ENCODE peak calls at places on chromosome 17, in six cellular contexts. Z is heart right ventricle, K is PC-9, A is dorsolateral prefrontal cortex, X is mammary epithelial cell, H is spleen. R is an unnamed sample.

GRCh38 chr17:13933597-13934276 is 135.6 kb upstream of the COX10 start:
- DNase-seq in H (no peak), A (no peak), Z (no peak), K (no peak), X (no peak), R (no peak)

GRCh38 chr17:81867123-81867951 is 3.8 kb downstream of the ARHGDIA start:
- DNase-seq in K (peak; percentile 52), H (peak; percentile 85), Z (no peak), X (no peak), A (no peak), R (no peak)

GRCh38 chr17:34306466-34306865 is 12.8 kb upstream of the CCL8 start:
- DNase-seq in A (no peak), K (no peak), H (no peak), Z (peak; percentile 48), X (no peak), R (no peak)

GRCh38 chr17:7438050-7438614 is 1.2 kb upstream of the FGF11 start:
- DNase-seq in K (peak; percentile 84), H (peak; percentile 96), Z (peak; percentile 74), A (no peak), X (peak; percentile 39), R (no peak)

GRCh38 chr17:3002538-3003301 is 60.7 kb downstream of the OR1D5 start:
- DNase-seq in X (no peak), Z (no peak), A (no peak), K (no peak), H (peak; percentile 90), R (no peak)

GRCh38 chr17:73770115-73770848 is 126.0 kb upstream of the SDK2 start:
- DNase-seq in A (peak; percentile 83), X (peak; percentile 71), H (no peak), Z (peak; percentile 92), K (no peak), R (peak; percentile 35)

GRCh38 chr17:57246257-57246656 is 10.1 kb upstream of the MSI2 start:
- DNase-seq in Z (no peak), A (no peak), X (no peak), K (no peak), H (no peak), R (no peak)

GRCh38 chr17:4771519-4772234 is at the start of gene TM4SF5:
- DNase-seq in X (peak; percentile 6), Z (no peak), H (no peak), A (no peak), K (peak; percentile 23), R (no peak)

GRCh38 chr17:10226930-10227695 is 28.7 kb upstream of the GAS7 start:
- DNase-seq in Z (peak; percentile 38), X (no peak), H (peak; percentile 87), A (peak; percentile 51), K (peak; percentile 30), R (no peak)

GRCh38 chr17:5971969-5972368 is 98.2 kb upstream of the WSCD1 start:
- DNase-seq in H (no peak), Z (no peak), A (no peak), X (no peak), K (no peak), R (no peak)

GRCh38 chr17:37239690-37240344 is 136.0 kb upstream of the C17orf78 start:
- DNase-seq in K (no peak), H (no peak), Z (no peak), A (no peak), X (no peak), R (peak; percentile 11)

GRCh38 chr17:7315570-7316243 is 547 bp upstream of the GPS2 start:
- DNase-seq in X (peak; percentile 21), H (peak; percentile 84), K (peak; percentile 30), A (peak; percentile 55), Z (no peak), R (no peak)

GRCh38 chr17:35342207-35342744 is 31.1 kb downstream of the SLFN11 start:
- DNase-seq in Z (no peak), A (no peak), X (no peak), H (no peak), K (no peak), R (no peak)

GRCh38 chr17:82228278-82228841 is 482 bp upstream of the SLC16A3 start:
- DNase-seq in K (peak; percentile 63), X (no peak), Z (no peak), A (no peak), H (peak; percentile 97), R (no peak)

GRCh38 chr17:39782481-39782880 is 44.7 kb downstream of the GRB7 start:
- DNase-seq in H (no peak), X (peak; percentile 83), A (no peak), K (peak; percentile 41), Z (no peak), R (peak; percentile 97)

GRCh38 chr17:80894726-80895125 is 96.9 kb upstream of the CHMP6 start:
- DNase-seq in A (no peak), X (no peak), K (no peak), Z (no peak), H (no peak), R (no peak)

GRCh38 chr17:74877592-74878543 is 5.1 kb upstream of the FDXR start:
- DNase-seq in A (no peak), X (peak; percentile 71), K (peak; percentile 88), Z (peak; percentile 43), H (no peak), R (peak; percentile 78)

GRCh38 chr17:56648814-56649213 is 55.3 kb downstream of the NOG start:
- DNase-seq in X (peak; percentile 28), H (no peak), K (no peak), A (no peak), Z (no peak), R (peak; percentile 33)

GRCh38 chr17:50358177-50358576 is 12.3 kb downstream of the XYLT2 start:
- DNase-seq in H (no peak), X (no peak), K (no peak), A (no peak), Z (no peak), R (no peak)

GRCh38 chr17:17926840-17927449 is 45.3 kb downstream of the TOM1L2 start:
- DNase-seq in K (no peak), X (no peak), Z (no peak), A (no peak), H (no peak), R (no peak)

GRCh38 chr17:8506145-8506544 is 70.5 kb downstream of the NDEL1 start:
- DNase-seq in X (no peak), K (no peak), H (no peak), Z (no peak), A (no peak), R (no peak)

GRCh38 chr17:46777943-46778915 is 40.3 kb downstream of the WNT3 start:
- DNase-seq in K (no peak), X (no peak), A (no peak), Z (no peak), H (peak; percentile 36), R (no peak)

GRCh38 chr17:2059837-2060658 is 5.1 kb downstream of the HIC1 start:
- DNase-seq in X (no peak), A (no peak), K (no peak), Z (no peak), H (no peak), R (no peak)

GRCh38 chr17:17144916-17145665 is 61.0 kb downstream of the PLD6 start:
- DNase-seq in A (no peak), H (no peak), Z (no peak), X (no peak), K (no peak), R (no peak)

GRCh38 chr17:4931974-4932373 is at the start of gene GP1BA:
- DNase-seq in A (no peak), X (no peak), K (no peak), H (no peak), Z (no peak), R (no peak)

GRCh38 chr17:9044796-9045470 is 23.6 kb downstream of the NTN1 start:
- DNase-seq in K (no peak), H (no peak), A (no peak), Z (no peak), X (peak; percentile 67), R (no peak)

GRCh38 chr17:4520060-4520880 is 21.6 kb downstream of the SPNS2 start:
- DNase-seq in K (no peak), A (no peak), X (no peak), Z (no peak), H (no peak), R (no peak)

DNA sequence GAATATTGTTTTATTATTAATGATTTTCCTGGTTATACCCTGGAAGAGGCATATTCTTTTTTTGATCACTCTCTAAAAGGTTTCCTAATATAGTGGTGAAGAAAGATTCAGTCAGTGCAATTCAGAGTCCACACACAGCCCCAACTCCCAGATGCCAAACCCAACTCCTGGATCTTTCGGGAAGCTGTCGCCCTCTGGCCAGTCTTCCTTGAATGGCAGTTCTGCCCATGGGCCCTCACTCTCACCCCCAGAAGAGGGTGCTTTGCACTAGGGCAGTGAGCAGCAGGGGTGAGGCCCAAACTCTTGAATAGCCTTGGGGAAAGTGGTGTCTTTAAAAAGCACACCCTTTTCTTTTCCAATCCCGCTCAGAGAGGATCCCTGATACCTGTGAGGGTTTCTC is 11.0 kb downstream of the KRT32 start:
- DNase-seq in Z (no peak), X (no peak), K (peak; percentile 16), H (no peak), A (no peak), R (peak; percentile 28)
- H3K27ac ChIP-seq in Z (no peak overlapping the region), X (no peak overlapping the region), K (no peak overlapping the region), H (no peak overlapping the region), A (no peak overlapping the region), R (no peak overlapping the region)

GRCh38 chr17:32123782-32124181 is 18.5 kb upstream of the RHOT1 start:
- DNase-seq in K (no peak), H (no peak), X (no peak), Z (no peak), A (no peak), R (no peak)

GRCh38 chr17:32118835-32119234 is 23.5 kb upstream of the RHOT1 start:
- DNase-seq in K (no peak), A (no peak), Z (no peak), X (no peak), H (no peak), R (no peak)

GRCh38 chr17:32117399-32117798 is 24.9 kb upstream of the RHOT1 start:
- DNase-seq in Z (no peak), H (no peak), A (no peak), K (no peak), X (no peak), R (no peak)

GRCh38 chr17:32116937-32117336 is 25.4 kb upstream of the RHOT1 start:
- DNase-seq in Z (no peak), K (no peak), H (no peak), A (no peak), X (no peak), R (no peak)

DNA sequence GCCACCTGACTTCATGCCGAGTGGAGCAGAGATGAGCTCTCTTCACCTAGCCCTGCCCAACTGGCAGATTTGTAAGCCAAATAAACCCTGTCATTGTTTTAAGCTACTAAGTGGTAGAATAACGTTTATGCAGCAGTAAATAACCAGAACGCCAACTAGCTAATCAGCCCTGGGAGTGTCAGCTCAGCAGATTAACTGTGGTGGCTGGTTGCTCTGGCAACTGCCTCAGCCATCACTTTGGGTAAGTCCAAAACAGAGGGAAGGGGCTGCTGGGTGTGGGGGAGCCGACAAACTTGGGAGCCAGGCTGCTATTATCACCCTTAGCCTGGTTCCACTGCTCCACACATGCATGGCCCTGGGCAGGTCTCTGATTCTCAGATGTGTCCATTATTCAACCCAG is 22.2 kb upstream of the RHOT1 start:
- DNase-seq in K (no peak), Z (no peak), H (no peak), A (no peak), X (no peak), R (no peak)
- H3K27ac ChIP-seq in K (no peak overlapping the region), Z (no peak overlapping the region), H (no peak overlapping the region), A (no peak overlapping the region), X (no peak overlapping the region), R (no peak overlapping the region)

GRCh38 chr17:77417575-77417974 is 276.8 kb downstream of the SEC14L1 start:
- DNase-seq in K (no peak), X (no peak), H (no peak), Z (no peak), A (no peak), R (no peak)
- H3K27ac ChIP-seq in K (no peak overlapping the region), X (no peak overlapping the region), H (no peak overlapping the region), Z (no peak overlapping the region), A (no peak overlapping the region), R (no peak overlapping the region)

GRCh38 chr17:64099543-64099942 is 30.4 kb downstream of the ERN1 start:
- DNase-seq in X (no peak), Z (no peak), K (no peak), H (no peak), A (no peak), R (no peak)
- H3K27ac ChIP-seq in X (no peak overlapping the region), Z (no peak overlapping the region), K (no peak overlapping the region), H (no peak overlapping the region), A (no peak overlapping the region), R (no peak overlapping the region)